ENCODE peak calls at places on chromosome 22, in nine cellular contexts. J is keratinocyte, P is kidney, Q is HCT116, I is Peyer's patch, G is neuronal stem cell, L is AG04450, V is IMR-90, E is brain microvascular endothelial cell. Z is an unnamed sample.

GRCh38 chr22:36467042-36467810 is 14.2 kb downstream of the TXN2 start:
- DNase-seq in J (no peak), P (no peak), Q (peak), I (no peak), G (no peak), L (no peak), V (peak), E (peak), Z (no peak)

GRCh38 chr22:44028091-44028490 is 4.0 kb downstream of the PARVB start:
- DNase-seq in J (no peak), P (no peak), Q (no peak), I (no peak), G (no peak), L (no peak), V (no peak), E (no peak), Z (no peak)

GRCh38 chr22:29780781-29781676 is 13.9 kb downstream of the UQCR10 start:
- DNase-seq in J (no peak), P (no peak), Q (no peak), I (no peak), G (no peak), L (peak), V (peak), E (peak), Z (no peak)

GRCh38 chr22:21738966-21739365 is 3.4 kb upstream of the YPEL1 start:
- DNase-seq in J (no peak), P (no peak), Q (no peak), I (no peak), G (no peak), L (no peak), V (no peak), E (no peak), Z (no peak)

GRCh38 chr22:49894321-49895072 is 23.7 kb downstream of the ALG12 start:
- DNase-seq in J (no peak), P (peak), Q (no peak), I (no peak), G (no peak), L (no peak), V (no peak), E (no peak), Z (no peak)

GRCh38 chr22:31616315-31616980 is 45.6 kb downstream of the PISD start:
- DNase-seq in J (no peak), P (no peak), Q (no peak), I (peak), G (no peak), L (no peak), V (no peak), E (no peak), Z (no peak)

GRCh38 chr22:42280140-42280539 is 9.7 kb upstream of the TCF20 start:
- DNase-seq in J (no peak), P (peak), Q (no peak), I (no peak), G (no peak), L (no peak), V (no peak), E (no peak), Z (no peak)

GRCh38 chr22:21000215-21000986 is 1.5 kb downstream of the THAP7 start:
- DNase-seq in J (no peak), P (peak), Q (no peak), I (no peak), G (no peak), L (no peak), V (no peak), E (no peak), Z (no peak)

GRCh38 chr22:28884754-28885375 is 1.5 kb downstream of the ZNRF3 start:
- DNase-seq in J (no peak), P (no peak), Q (no peak), I (no peak), G (no peak), L (no peak), V (no peak), E (no peak), Z (no peak)

GRCh38 chr22:17230239-17230638 is 11.0 kb upstream of the ADA2 start:
- DNase-seq in J (no peak), P (peak), Q (no peak), I (no peak), G (no peak), L (no peak), V (no peak), E (no peak), Z (no peak)

GRCh38 chr22:24433868-24434471 is 6.6 kb downstream of the ADORA2A start:
- DNase-seq in J (no peak), P (peak), Q (no peak), I (peak), G (no peak), L (no peak), V (peak), E (peak), Z (no peak)

GRCh38 chr22:39405346-39406085 is 5.9 kb downstream of the TAB1 start:
- DNase-seq in J (no peak), P (peak), Q (no peak), I (no peak), G (no peak), L (no peak), V (peak), E (peak), Z (no peak)

GRCh38 chr22:19213496-19214473 is 35.2 kb upstream of the SLC25A1 start:
- DNase-seq in J (no peak), P (no peak), Q (no peak), I (no peak), G (no peak), L (peak), V (peak), E (no peak), Z (no peak)

GRCh38 chr22:35455529-35455928 is 55.6 kb downstream of the MCM5 start:
- DNase-seq in J (no peak), P (no peak), Q (no peak), I (no peak), G (no peak), L (no peak), V (no peak), E (no peak), Z (no peak)

GRCh38 chr22:41983516-41983915 is 14.3 kb downstream of the SEPTIN3 start:
- DNase-seq in J (no peak), P (peak), Q (no peak), I (no peak), G (no peak), L (no peak), V (no peak), E (no peak), Z (no peak)

GRCh38 chr22:50276143-50276542 is 6.0 kb upstream of the MAPK11 start:
- DNase-seq in J (no peak), P (peak), Q (no peak), I (peak), G (no peak), L (no peak), V (peak), E (no peak), Z (no peak)

GRCh38 chr22:22196018-22196533 is 48.5 kb upstream of the VPREB1 start:
- DNase-seq in J (no peak), P (no peak), Q (no peak), I (no peak), G (no peak), L (no peak), V (no peak), E (no peak), Z (no peak)

GRCh38 chr22:29314074-29314473 is 1.4 kb downstream of the RASL10A start:
- DNase-seq in J (no peak), P (peak), Q (no peak), I (peak), G (no peak), L (no peak), V (no peak), E (no peak), Z (no peak)

GRCh38 chr22:37196539-37197450 is 8.7 kb upstream of the C1QTNF6 start:
- DNase-seq in J (no peak), P (peak), Q (peak), I (peak), G (no peak), L (peak), V (peak), E (no peak), Z (peak)

GRCh38 chr22:36781656-36782627 is 6.0 kb upstream of the IFT27 start:
- DNase-seq in J (peak), P (peak), Q (peak), I (peak), G (peak), L (peak), V (peak), E (peak), Z (no peak)

GRCh38 chr22:23113067-23113846 is 28.5 kb downstream of the RSPH14 start:
- DNase-seq in J (no peak), P (no peak), Q (no peak), I (no peak), G (no peak), L (peak), V (peak), E (no peak), Z (no peak)

GRCh38 chr22:50292643-50293440 is 14.6 kb downstream of the PLXNB2 start:
- DNase-seq in J (no peak), P (no peak), Q (no peak), I (no peak), G (no peak), L (no peak), V (no peak), E (no peak), Z (no peak)

GRCh38 chr22:25064894-25065560 is 112.5 kb downstream of the KIAA1671 start:
- DNase-seq in J (no peak), P (no peak), Q (no peak), I (no peak), G (no peak), L (no peak), V (no peak), E (no peak), Z (no peak)

GRCh38 chr22:18997925-18998315 is 61.8 kb upstream of the PRODH start:
- DNase-seq in J (no peak), P (no peak), Q (no peak), I (no peak), G (no peak), L (no peak), V (no peak), E (no peak), Z (no peak)

GRCh38 chr22:36201630-36202312 is at the start of gene APOL4:
- DNase-seq in J (no peak), P (peak), Q (no peak), I (no peak), G (no peak), L (no peak), V (no peak), E (no peak), Z (no peak)

GRCh38 chr22:47120399-47120798 is 357.9 kb downstream of the TBC1D22A start:
- DNase-seq in J (no peak), P (no peak), Q (no peak), I (no peak), G (no peak), L (no peak), V (no peak), E (no peak), Z (no peak)

GRCh38 chr22:35961480-35961902 is 67.1 kb downstream of the RBFOX2 start:
- DNase-seq in J (no peak), P (peak), Q (no peak), I (no peak), G (peak), L (peak), V (peak), E (peak), Z (no peak)

GRCh38 chr22:36384766-36385400 is 2.9 kb downstream of the MYH9 start:
- DNase-seq in J (no peak), P (no peak), Q (no peak), I (no peak), G (no peak), L (no peak), V (no peak), E (no peak), Z (no peak)

GRCh38 chr22:19663286-19663815 is 51.0 kb upstream of the SEPTIN5 start:
- DNase-seq in J (no peak), P (no peak), Q (no peak), I (no peak), G (no peak), L (peak), V (peak), E (peak), Z (no peak)

GRCh38 chr22:17896552-17896951 is 122.3 kb upstream of the BID start:
- DNase-seq in J (no peak), P (no peak), Q (no peak), I (no peak), G (no peak), L (no peak), V (peak), E (no peak), Z (no peak)

GRCh38 chr22:36612458-36612857 is 83.5 kb upstream of the EIF3D start:
- DNase-seq in J (no peak), P (no peak), Q (no peak), I (no peak), G (no peak), L (peak), V (peak), E (no peak), Z (no peak)

GRCh38 chr22:49587421-49587820 is 240.3 kb downstream of the BRD1 start:
- DNase-seq in J (no peak), P (peak), Q (no peak), I (no peak), G (no peak), L (no peak), V (no peak), E (no peak), Z (peak)

GRCh38 chr22:46661221-46661851 is 41.1 kb downstream of the GRAMD4 start:
- DNase-seq in J (peak), P (peak), Q (peak), I (no peak), G (no peak), L (no peak), V (peak), E (peak), Z (no peak)

GRCh38 chr22:24758164-24758799 is 16.2 kb downstream of the PIWIL3 start:
- DNase-seq in J (no peak), P (no peak), Q (peak), I (no peak), G (peak), L (peak), V (peak), E (peak), Z (no peak)

GRCh38 chr22:20647586-20648305 is 126.2 kb upstream of the SERPIND1 start:
- DNase-seq in J (no peak), P (no peak), Q (no peak), I (no peak), G (no peak), L (no peak), V (no peak), E (no peak), Z (no peak)

GRCh38 chr22:48182036-48182435 is 1419.6 kb downstream of the TBC1D22A start:
- DNase-seq in J (no peak), P (no peak), Q (no peak), I (no peak), G (no peak), L (no peak), V (no peak), E (no peak), Z (no peak)

DNA sequence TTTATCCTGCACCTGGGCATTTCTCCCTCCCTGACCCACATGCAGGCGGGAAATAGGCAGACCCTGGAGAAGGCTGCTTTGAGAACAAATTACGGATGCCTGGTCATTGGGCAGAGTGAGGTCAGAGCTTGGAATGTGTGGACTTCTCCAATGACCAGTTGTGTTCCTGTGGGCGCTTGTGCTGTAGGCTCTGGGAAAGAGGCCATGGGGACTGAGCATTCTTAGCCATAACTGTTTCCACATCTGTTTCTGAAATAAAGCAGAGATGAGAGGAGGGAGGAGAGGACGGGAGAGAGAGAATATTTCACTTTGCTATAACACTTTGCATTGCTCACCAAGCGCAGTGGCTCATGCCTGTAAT is 11.2 kb upstream of the TMEM184B start:
- DNase-seq in J (no peak), P (no peak), Q (no peak), I (no peak), G (no peak), L (peak), V (peak), E (peak), Z (no peak)
- H3K27ac ChIP-seq in J (no peak), P (no peak), Q (peak), I (no peak), G (peak), L (peak), V (peak), E (peak), Z (peak)

GRCh38 chr22:40582063-40582462 is 54.5 kb downstream of the MRTFA start:
- DNase-seq in J (no peak), P (no peak), Q (no peak), I (no peak), G (no peak), L (no peak), V (no peak), E (no peak), Z (no peak)
- H3K27ac ChIP-seq in J (no peak), P (no peak), Q (no peak), I (no peak), G (no peak), L (no peak), V (no peak), E (no peak), Z (no peak)

GRCh38 chr22:26536762-26537134 is 24.5 kb upstream of the TFIP11 start:
- DNase-seq in J (no peak), P (no peak), Q (no peak), I (no peak), G (no peak), L (no peak), V (no peak), E (no peak), Z (no peak)

GRCh38 chr22:26534874-26535470 is 22.7 kb upstream of the TFIP11 start:
- DNase-seq in J (no peak), P (no peak), Q (no peak), I (no peak), G (no peak), L (no peak), V (no peak), E (no peak), Z (no peak)

GRCh38 chr22:26534166-26534855 is 22.0 kb upstream of the TFIP11 start:
- DNase-seq in J (no peak), P (no peak), Q (no peak), I (no peak), G (no peak), L (no peak), V (no peak), E (no peak), Z (no peak)

GRCh38 chr22:26536056-26536761 is 23.9 kb upstream of the TFIP11 start:
- DNase-seq in J (no peak), P (no peak), Q (no peak), I (no peak), G (no peak), L (no peak), V (no peak), E (no peak), Z (no peak)

GRCh38 chr22:26535499-26535898 is 23.2 kb upstream of the TFIP11 start:
- DNase-seq in J (no peak), P (no peak), Q (no peak), I (no peak), G (no peak), L (no peak), V (no peak), E (no peak), Z (no peak)
- H3K27ac ChIP-seq in J (no peak), P (no peak), Q (no peak), I (peak), G (no peak), L (no peak), V (no peak), E (no peak), Z (no peak)

GRCh38 chr22:45233827-45234226 is 6.9 kb downstream of the KIAA0930 start:
- DNase-seq in J (no peak), P (no peak), Q (no peak), I (no peak), G (no peak), L (no peak), V (no peak), E (no peak), Z (no peak)
- H3K27ac ChIP-seq in J (no peak), P (no peak), Q (no peak), I (no peak), G (no peak), L (no peak), V (no peak), E (no peak), Z (no peak)

Z was measured in RWPE2.